ENCODE peak calls at places on chromosomes 5 and 9, in ten cellular contexts. One of them, this sample, is unnamed.

GRCh38 chr9:109751253-109751652 is 28.7 kb upstream of the PALM2AKAP2 start:
- DNase-seq in NCI-H1105 treated with DMSO at 0.1 percent for 48 hours: peak; percentile 17
- DNase-seq in HEK293T: no peak
- DNase-seq in activated naive CD4-positive, alpha-beta T cell treated with anti-CD3 and anti-CD28 coated beads, Interleukin-2, amount 50 U/mL, for 16 hours: no peak
- DNase-seq in effector CD8-positive, alpha-beta T cell: no peak
- DNase-seq in GM03348: no peak
- DNase-seq in activated CD4-positive, CD25-positive, alpha-beta regulatory T cell treated with anti-CD3 and anti-CD28 coated beads, Interleukin-2, amount 50 U/mL, for 16 hours: no peak
- DNase-seq in activated T-helper 1 cell treated with Interleukin-2 at 50 U/mL for 16 hours: no peak
- DNase-seq in neural progenitor cell: peak; percentile 53
- DNase-seq in HL-60: no peak
- DNase-seq in this sample: no peak

GRCh38 chr5:145775893-145776444 is 59.2 kb downstream of the PRELID2 start:
- DNase-seq in activated naive CD4-positive, alpha-beta T cell treated with anti-CD3 and anti-CD28 coated beads, Interleukin-2, amount 50 U/mL, for 16 hours: no peak
- DNase-seq in activated T-helper 1 cell treated with Interleukin-2 at 50 U/mL for 16 hours: no peak
- DNase-seq in NCI-H1105 treated with DMSO at 0.1 percent for 48 hours: no peak
- DNase-seq in effector CD8-positive, alpha-beta T cell: no peak
- DNase-seq in GM03348: peak; percentile 80
- DNase-seq in activated CD4-positive, CD25-positive, alpha-beta regulatory T cell treated with anti-CD3 and anti-CD28 coated beads, Interleukin-2, amount 50 U/mL, for 16 hours: no peak
- DNase-seq in HL-60: no peak
- DNase-seq in HEK293T: no peak
- DNase-seq in neural progenitor cell: no peak
- DNase-seq in this sample: no peak

GRCh38 chr5:169107316-169107715 is 193.6 kb downstream of the SLIT3 start:
- DNase-seq in effector CD8-positive, alpha-beta T cell: no peak
- DNase-seq in NCI-H1105 treated with DMSO at 0.1 percent for 48 hours: no peak
- DNase-seq in activated T-helper 1 cell treated with Interleukin-2 at 50 U/mL for 16 hours: no peak
- DNase-seq in activated naive CD4-positive, alpha-beta T cell treated with anti-CD3 and anti-CD28 coated beads, Interleukin-2, amount 50 U/mL, for 16 hours: no peak
- DNase-seq in HL-60: no peak
- DNase-seq in GM03348: no peak
- DNase-seq in activated CD4-positive, CD25-positive, alpha-beta regulatory T cell treated with anti-CD3 and anti-CD28 coated beads, Interleukin-2, amount 50 U/mL, for 16 hours: no peak
- DNase-seq in HEK293T: no peak
- DNase-seq in neural progenitor cell: no peak
- DNase-seq in this sample: no peak

GRCh38 chr5:155839251-155840037 is 487.5 kb upstream of the SGCD start:
- DNase-seq in GM03348: peak; percentile 12
- DNase-seq in neural progenitor cell: peak; percentile 30
- DNase-seq in effector CD8-positive, alpha-beta T cell: no peak
- DNase-seq in HL-60: no peak
- DNase-seq in activated T-helper 1 cell treated with Interleukin-2 at 50 U/mL for 16 hours: no peak
- DNase-seq in activated CD4-positive, CD25-positive, alpha-beta regulatory T cell treated with anti-CD3 and anti-CD28 coated beads, Interleukin-2, amount 50 U/mL, for 16 hours: no peak
- DNase-seq in activated naive CD4-positive, alpha-beta T cell treated with anti-CD3 and anti-CD28 coated beads, Interleukin-2, amount 50 U/mL, for 16 hours: no peak
- DNase-seq in NCI-H1105 treated with DMSO at 0.1 percent for 48 hours: no peak
- DNase-seq in HEK293T: peak; percentile 9
- DNase-seq in this sample: no peak

GRCh38 chr9:81455417-81455816 is 233.9 kb downstream of the TLE1 start:
- DNase-seq in effector CD8-positive, alpha-beta T cell: no peak
- DNase-seq in GM03348: no peak
- DNase-seq in HEK293T: no peak
- DNase-seq in activated T-helper 1 cell treated with Interleukin-2 at 50 U/mL for 16 hours: no peak
- DNase-seq in activated naive CD4-positive, alpha-beta T cell treated with anti-CD3 and anti-CD28 coated beads, Interleukin-2, amount 50 U/mL, for 16 hours: no peak
- DNase-seq in HL-60: no peak
- DNase-seq in NCI-H1105 treated with DMSO at 0.1 percent for 48 hours: peak; percentile 71
- DNase-seq in activated CD4-positive, CD25-positive, alpha-beta regulatory T cell treated with anti-CD3 and anti-CD28 coated beads, Interleukin-2, amount 50 U/mL, for 16 hours: no peak
- DNase-seq in neural progenitor cell: no peak
- DNase-seq in this sample: no peak

GRCh38 chr5:95963650-95964410 is 2.2 kb upstream of the ELL2 start:
- DNase-seq in neural progenitor cell: no peak
- DNase-seq in HEK293T: no peak
- DNase-seq in NCI-H1105 treated with DMSO at 0.1 percent for 48 hours: no peak
- DNase-seq in GM03348: no peak
- DNase-seq in activated naive CD4-positive, alpha-beta T cell treated with anti-CD3 and anti-CD28 coated beads, Interleukin-2, amount 50 U/mL, for 16 hours: no peak
- DNase-seq in effector CD8-positive, alpha-beta T cell: no peak
- DNase-seq in activated CD4-positive, CD25-positive, alpha-beta regulatory T cell treated with anti-CD3 and anti-CD28 coated beads, Interleukin-2, amount 50 U/mL, for 16 hours: no peak
- DNase-seq in activated T-helper 1 cell treated with Interleukin-2 at 50 U/mL for 16 hours: no peak
- DNase-seq in HL-60: no peak
- DNase-seq in this sample: no peak

GRCh38 chr9:94085062-94085639 is 887 bp downstream of the PTPDC1 start:
- DNase-seq in GM03348: peak; percentile 11
- DNase-seq in activated naive CD4-positive, alpha-beta T cell treated with anti-CD3 and anti-CD28 coated beads, Interleukin-2, amount 50 U/mL, for 16 hours: no peak
- DNase-seq in HL-60: no peak
- DNase-seq in activated T-helper 1 cell treated with Interleukin-2 at 50 U/mL for 16 hours: no peak
- DNase-seq in activated CD4-positive, CD25-positive, alpha-beta regulatory T cell treated with anti-CD3 and anti-CD28 coated beads, Interleukin-2, amount 50 U/mL, for 16 hours: no peak
- DNase-seq in neural progenitor cell: no peak
- DNase-seq in NCI-H1105 treated with DMSO at 0.1 percent for 48 hours: no peak
- DNase-seq in effector CD8-positive, alpha-beta T cell: no peak
- DNase-seq in HEK293T: no peak
- DNase-seq in this sample: peak; percentile 55

GRCh38 chr9:98251554-98251953 is 3.9 kb downstream of the TBC1D2 start:
- DNase-seq in GM03348: peak; percentile 73
- DNase-seq in activated naive CD4-positive, alpha-beta T cell treated with anti-CD3 and anti-CD28 coated beads, Interleukin-2, amount 50 U/mL, for 16 hours: no peak
- DNase-seq in HEK293T: no peak
- DNase-seq in NCI-H1105 treated with DMSO at 0.1 percent for 48 hours: no peak
- DNase-seq in effector CD8-positive, alpha-beta T cell: no peak
- DNase-seq in activated T-helper 1 cell treated with Interleukin-2 at 50 U/mL for 16 hours: no peak
- DNase-seq in HL-60: no peak
- DNase-seq in neural progenitor cell: no peak
- DNase-seq in activated CD4-positive, CD25-positive, alpha-beta regulatory T cell treated with anti-CD3 and anti-CD28 coated beads, Interleukin-2, amount 50 U/mL, for 16 hours: no peak
- DNase-seq in this sample: no peak

GRCh38 chr5:69484891-69485290 is 7.7 kb upstream of the OCLN start:
- DNase-seq in HEK293T: no peak
- DNase-seq in activated T-helper 1 cell treated with Interleukin-2 at 50 U/mL for 16 hours: no peak
- DNase-seq in activated CD4-positive, CD25-positive, alpha-beta regulatory T cell treated with anti-CD3 and anti-CD28 coated beads, Interleukin-2, amount 50 U/mL, for 16 hours: no peak
- DNase-seq in effector CD8-positive, alpha-beta T cell: no peak
- DNase-seq in GM03348: peak; percentile 59
- DNase-seq in HL-60: no peak
- DNase-seq in NCI-H1105 treated with DMSO at 0.1 percent for 48 hours: no peak
- DNase-seq in neural progenitor cell: no peak
- DNase-seq in activated naive CD4-positive, alpha-beta T cell treated with anti-CD3 and anti-CD28 coated beads, Interleukin-2, amount 50 U/mL, for 16 hours: no peak
- DNase-seq in this sample: no peak

GRCh38 chr5:149407331-149408251 is 28.5 kb upstream of the IL17B start:
- DNase-seq in GM03348: peak; percentile 55
- DNase-seq in activated naive CD4-positive, alpha-beta T cell treated with anti-CD3 and anti-CD28 coated beads, Interleukin-2, amount 50 U/mL, for 16 hours: no peak
- DNase-seq in NCI-H1105 treated with DMSO at 0.1 percent for 48 hours: no peak
- DNase-seq in HEK293T: no peak
- DNase-seq in effector CD8-positive, alpha-beta T cell: no peak
- DNase-seq in activated T-helper 1 cell treated with Interleukin-2 at 50 U/mL for 16 hours: no peak
- DNase-seq in HL-60: no peak
- DNase-seq in neural progenitor cell: no peak
- DNase-seq in activated CD4-positive, CD25-positive, alpha-beta regulatory T cell treated with anti-CD3 and anti-CD28 coated beads, Interleukin-2, amount 50 U/mL, for 16 hours: no peak
- DNase-seq in this sample: no peak

GRCh38 chr9:127628644-127629467 is 16.8 kb downstream of the STXBP1 start:
- DNase-seq in activated naive CD4-positive, alpha-beta T cell treated with anti-CD3 and anti-CD28 coated beads, Interleukin-2, amount 50 U/mL, for 16 hours: no peak
- DNase-seq in HL-60: no peak
- DNase-seq in NCI-H1105 treated with DMSO at 0.1 percent for 48 hours: no peak
- DNase-seq in GM03348: no peak
- DNase-seq in HEK293T: no peak
- DNase-seq in activated T-helper 1 cell treated with Interleukin-2 at 50 U/mL for 16 hours: no peak
- DNase-seq in neural progenitor cell: no peak
- DNase-seq in activated CD4-positive, CD25-positive, alpha-beta regulatory T cell treated with anti-CD3 and anti-CD28 coated beads, Interleukin-2, amount 50 U/mL, for 16 hours: no peak
- DNase-seq in effector CD8-positive, alpha-beta T cell: no peak
- DNase-seq in this sample: peak; percentile 78

GRCh38 chr9:101121836-101122399 is 93.4 kb downstream of the PLPPR1 start:
- DNase-seq in HL-60: no peak
- DNase-seq in effector CD8-positive, alpha-beta T cell: no peak
- DNase-seq in neural progenitor cell: no peak
- DNase-seq in activated naive CD4-positive, alpha-beta T cell treated with anti-CD3 and anti-CD28 coated beads, Interleukin-2, amount 50 U/mL, for 16 hours: no peak
- DNase-seq in GM03348: no peak
- DNase-seq in activated CD4-positive, CD25-positive, alpha-beta regulatory T cell treated with anti-CD3 and anti-CD28 coated beads, Interleukin-2, amount 50 U/mL, for 16 hours: no peak
- DNase-seq in activated T-helper 1 cell treated with Interleukin-2 at 50 U/mL for 16 hours: no peak
- DNase-seq in HEK293T: no peak
- DNase-seq in NCI-H1105 treated with DMSO at 0.1 percent for 48 hours: no peak
- DNase-seq in this sample: no peak

GRCh38 chr5:43078956-43079355 is 38.8 kb upstream of the ANXA2R start:
- DNase-seq in activated T-helper 1 cell treated with Interleukin-2 at 50 U/mL for 16 hours: no peak
- DNase-seq in neural progenitor cell: no peak
- DNase-seq in activated naive CD4-positive, alpha-beta T cell treated with anti-CD3 and anti-CD28 coated beads, Interleukin-2, amount 50 U/mL, for 16 hours: no peak
- DNase-seq in effector CD8-positive, alpha-beta T cell: no peak
- DNase-seq in HL-60: no peak
- DNase-seq in GM03348: peak; percentile 84
- DNase-seq in activated CD4-positive, CD25-positive, alpha-beta regulatory T cell treated with anti-CD3 and anti-CD28 coated beads, Interleukin-2, amount 50 U/mL, for 16 hours: no peak
- DNase-seq in HEK293T: no peak
- DNase-seq in NCI-H1105 treated with DMSO at 0.1 percent for 48 hours: no peak
- DNase-seq in this sample: no peak

GRCh38 chr9:121604242-121604641 is 47.2 kb upstream of the DAB2IP start:
- DNase-seq in HEK293T: no peak
- DNase-seq in effector CD8-positive, alpha-beta T cell: no peak
- DNase-seq in activated CD4-positive, CD25-positive, alpha-beta regulatory T cell treated with anti-CD3 and anti-CD28 coated beads, Interleukin-2, amount 50 U/mL, for 16 hours: no peak
- DNase-seq in activated T-helper 1 cell treated with Interleukin-2 at 50 U/mL for 16 hours: no peak
- DNase-seq in NCI-H1105 treated with DMSO at 0.1 percent for 48 hours: no peak
- DNase-seq in GM03348: no peak
- DNase-seq in HL-60: peak; percentile 45
- DNase-seq in activated naive CD4-positive, alpha-beta T cell treated with anti-CD3 and anti-CD28 coated beads, Interleukin-2, amount 50 U/mL, for 16 hours: no peak
- DNase-seq in neural progenitor cell: no peak
- DNase-seq in this sample: no peak

GRCh38 chr9:99807276-99807852 is 14.3 kb upstream of the NR4A3 start:
- DNase-seq in HL-60: peak; percentile 65
- DNase-seq in activated CD4-positive, CD25-positive, alpha-beta regulatory T cell treated with anti-CD3 and anti-CD28 coated beads, Interleukin-2, amount 50 U/mL, for 16 hours: peak; percentile 54
- DNase-seq in activated T-helper 1 cell treated with Interleukin-2 at 50 U/mL for 16 hours: peak; percentile 37
- DNase-seq in GM03348: peak; percentile 73
- DNase-seq in neural progenitor cell: peak; percentile 76
- DNase-seq in effector CD8-positive, alpha-beta T cell: peak; percentile 45
- DNase-seq in HEK293T: peak; percentile 62
- DNase-seq in NCI-H1105 treated with DMSO at 0.1 percent for 48 hours: peak; percentile 31
- DNase-seq in activated naive CD4-positive, alpha-beta T cell treated with anti-CD3 and anti-CD28 coated beads, Interleukin-2, amount 50 U/mL, for 16 hours: peak; percentile 57
- DNase-seq in this sample: no peak

GRCh38 chr9:87292449-87293191 is 205.0 kb upstream of the DAPK1 start:
- DNase-seq in activated naive CD4-positive, alpha-beta T cell treated with anti-CD3 and anti-CD28 coated beads, Interleukin-2, amount 50 U/mL, for 16 hours: no peak
- DNase-seq in GM03348: no peak
- DNase-seq in activated T-helper 1 cell treated with Interleukin-2 at 50 U/mL for 16 hours: no peak
- DNase-seq in HL-60: no peak
- DNase-seq in effector CD8-positive, alpha-beta T cell: no peak
- DNase-seq in activated CD4-positive, CD25-positive, alpha-beta regulatory T cell treated with anti-CD3 and anti-CD28 coated beads, Interleukin-2, amount 50 U/mL, for 16 hours: no peak
- DNase-seq in HEK293T: no peak
- DNase-seq in NCI-H1105 treated with DMSO at 0.1 percent for 48 hours: no peak
- DNase-seq in neural progenitor cell: no peak
- DNase-seq in this sample: no peak

GRCh38 chr5:103075442-103075841 is 44.5 kb downstream of the GIN1 start:
- DNase-seq in HEK293T: no peak
- DNase-seq in effector CD8-positive, alpha-beta T cell: no peak
- DNase-seq in activated CD4-positive, CD25-positive, alpha-beta regulatory T cell treated with anti-CD3 and anti-CD28 coated beads, Interleukin-2, amount 50 U/mL, for 16 hours: no peak
- DNase-seq in HL-60: no peak
- DNase-seq in activated naive CD4-positive, alpha-beta T cell treated with anti-CD3 and anti-CD28 coated beads, Interleukin-2, amount 50 U/mL, for 16 hours: no peak
- DNase-seq in NCI-H1105 treated with DMSO at 0.1 percent for 48 hours: no peak
- DNase-seq in neural progenitor cell: no peak
- DNase-seq in activated T-helper 1 cell treated with Interleukin-2 at 50 U/mL for 16 hours: no peak
- DNase-seq in GM03348: no peak
- DNase-seq in this sample: no peak

GRCh38 chr9:17330097-17330496 is 195.3 kb downstream of the CNTLN start:
- DNase-seq in HL-60: no peak
- DNase-seq in activated T-helper 1 cell treated with Interleukin-2 at 50 U/mL for 16 hours: no peak
- DNase-seq in neural progenitor cell: no peak
- DNase-seq in HEK293T: no peak
- DNase-seq in NCI-H1105 treated with DMSO at 0.1 percent for 48 hours: no peak
- DNase-seq in activated CD4-positive, CD25-positive, alpha-beta regulatory T cell treated with anti-CD3 and anti-CD28 coated beads, Interleukin-2, amount 50 U/mL, for 16 hours: no peak
- DNase-seq in GM03348: no peak
- DNase-seq in activated naive CD4-positive, alpha-beta T cell treated with anti-CD3 and anti-CD28 coated beads, Interleukin-2, amount 50 U/mL, for 16 hours: no peak
- DNase-seq in effector CD8-positive, alpha-beta T cell: no peak
- DNase-seq in this sample: no peak

This sample was measured in Right ventricle myocardium inferior.